ENCODE peak calls at places on chromosomes 13 and 19, in four cellular contexts. Q is sigmoid colon, B is fibroblast of pulmonary artery, S is GM12865. I is an unnamed sample.
A peak's percentile ranks its signal among the peaks of the same experiment; 100 is the strongest.

GRCh38 chr13:94968757-94969086 is 256.4 kb upstream of the SOX21 start:
- DNase-seq in Q (no peak), B (no peak), S (no peak), I (no peak)

GRCh38 chr19:16340092-16340491 is 15.5 kb downstream of the KLF2 start:
- DNase-seq in Q (no peak), B (no peak), S (no peak), I (no peak)

GRCh38 chr13:110492299-110493160 is 69.0 kb downstream of the RAB20 start:
- DNase-seq in Q (no peak), B (no peak), S (no peak), I (no peak)

GRCh38 chr13:51916962-51917361 is 55.2 kb downstream of the CCDC70 start:
- DNase-seq in Q (no peak), B (no peak), S (no peak), I (no peak)

GRCh38 chr13:74129500-74130144 is 4.6 kb downstream of the KLF12 start:
- DNase-seq in Q (no peak), B (no peak), S (peak; percentile 60), I (no peak)

GRCh38 chr13:110624766-110625756 is 9.7 kb downstream of the NAXD start:
- DNase-seq in Q (no peak), B (no peak), S (no peak), I (no peak)

GRCh38 chr19:3459322-3459881 is 20.9 kb downstream of the SMIM24 start:
- DNase-seq in Q (peak; percentile 95), B (peak; percentile 96), S (peak; percentile 43), I (no peak)

GRCh38 chr19:49850221-49850486 is 805 bp upstream of the PTOV1 start:
- DNase-seq in Q (no peak), B (no peak), S (no peak), I (no peak)

GRCh38 chr19:23474172-23474571 is 78.9 kb upstream of the ZNF91 start:
- DNase-seq in Q (no peak), B (no peak), S (no peak), I (no peak)

GRCh38 chr19:37095859-37096258 is 17.6 kb downstream of the ZNF420 start:
- DNase-seq in Q (no peak), B (peak; percentile 1), S (no peak), I (no peak)

GRCh38 chr19:6070179-6071102 is 39.9 kb downstream of the RFX2 start:
- DNase-seq in Q (no peak), B (no peak), S (peak; percentile 10), I (no peak)

GRCh38 chr13:96958286-96958891 is 35.9 kb downstream of the OXGR1 start:
- DNase-seq in Q (no peak), B (peak; percentile 59), S (peak; percentile 24), I (peak; percentile 12)

GRCh38 chr19:480016-480855 is 16.1 kb upstream of the MADCAM1 start:
- DNase-seq in Q (peak; percentile 91), B (peak; percentile 55), S (no peak), I (no peak)

GRCh38 chr13:87669379-87669978 is 1.7 kb upstream of the SLITRK5 start:
- DNase-seq in Q (no peak), B (peak; percentile 42), S (peak; percentile 30), I (peak; percentile 31)

GRCh38 chr19:46369817-46370216 is 22.9 kb downstream of the PPP5C start:
- DNase-seq in Q (no peak), B (no peak), S (no peak), I (no peak)

GRCh38 chr13:113900646-113901045 is 36.8 kb upstream of the GAS6 start:
- DNase-seq in Q (no peak), B (no peak), S (no peak), I (no peak)

GRCh38 chr13:37923236-37923635 is 53.7 kb upstream of the TRPC4 start:
- DNase-seq in Q (no peak), B (no peak), S (no peak), I (no peak)

GRCh38 chr19:39187552-39187943 is 9.2 kb upstream of the NCCRP1 start:
- DNase-seq in Q (no peak), B (no peak), S (no peak), I (no peak)
- TF ChIP-seq CTCF in Q (no peak), B (no peak), S (no peak), I (peak; percentile 7)

DNA sequence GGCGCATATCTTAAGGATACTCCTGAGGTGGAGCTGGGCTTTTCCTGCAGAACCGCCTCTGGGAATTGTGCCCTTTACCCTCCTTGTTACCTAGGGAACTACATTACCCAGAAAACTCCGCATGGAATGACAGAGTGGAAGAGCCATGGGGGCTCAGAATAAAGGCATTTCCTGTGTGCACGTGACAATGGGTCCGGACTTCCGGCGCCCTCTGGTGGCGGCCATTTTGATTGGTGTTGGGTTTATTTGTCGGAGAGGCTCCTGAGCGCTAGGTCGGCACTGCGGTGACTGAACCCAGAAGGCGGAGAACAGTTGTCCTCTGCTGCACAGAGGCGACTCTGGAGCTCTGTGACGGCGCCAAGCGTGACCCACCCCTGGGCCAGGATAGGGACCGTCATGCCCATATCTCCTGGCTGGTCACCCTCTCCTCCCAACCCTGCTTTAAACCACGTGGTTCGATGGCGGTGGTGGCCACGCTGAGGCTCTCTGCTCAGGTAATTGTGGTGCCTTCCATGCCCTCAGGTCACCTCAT is at the start of gene ZNF587B:
- DNase-seq in Q (peak; percentile 75), B (peak; percentile 89), S (no peak), I (no peak)
- TF ChIP-seq CTCF in Q (peak; percentile 28), B (peak; percentile 18), S (no peak), I (no peak)

GRCh38 chr19:41478875-41479756 is 36.2 kb downstream of the ERICH4 start:
- DNase-seq in Q (no peak), B (peak; percentile 68), S (no peak), I (no peak)
- TF ChIP-seq CTCF in Q (no peak), B (no peak), S (no peak), I (no peak)

DNA sequence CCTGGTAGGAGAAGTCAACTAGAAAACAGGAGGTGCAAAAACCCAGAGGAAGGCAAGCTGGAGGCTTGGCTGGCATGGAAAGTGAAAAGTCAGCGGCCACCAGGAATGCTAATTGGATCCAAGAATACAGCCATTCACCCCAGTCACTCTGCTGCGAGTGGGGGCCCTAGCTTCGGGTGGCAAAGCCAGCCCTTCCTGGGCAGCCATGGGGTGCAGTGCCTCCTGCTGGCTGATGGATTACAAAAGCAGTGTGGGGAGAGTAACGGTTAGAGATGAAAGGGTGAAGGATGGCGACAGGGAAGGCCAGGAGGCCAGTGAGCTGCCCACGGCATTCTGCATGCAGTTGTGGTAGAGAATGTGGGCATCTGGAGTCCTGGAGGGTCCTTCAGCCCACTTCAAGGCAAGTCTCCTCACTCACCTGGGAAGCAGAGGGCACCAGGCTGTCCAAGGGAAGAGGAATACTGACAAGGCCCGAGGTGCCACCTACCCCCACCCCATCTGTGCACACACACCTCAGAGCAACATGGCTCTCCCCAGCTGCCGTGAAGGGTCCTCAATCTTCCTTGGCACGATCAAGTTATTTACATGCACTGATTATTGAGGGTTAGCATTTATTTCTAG is 20.3 kb upstream of the EPHX3 start:
- DNase-seq in Q (no peak), B (peak; percentile 58), S (no peak), I (no peak)
- TF ChIP-seq CTCF in Q (no peak), B (peak; percentile 55), S (peak; percentile 28), I (peak; percentile 23)

GRCh38 chr19:14381689-14382474 is 638 bp downstream of the ADGRE5 start:
- DNase-seq in Q (peak; percentile 77), B (peak; percentile 61), S (peak; percentile 85), I (peak; percentile 53)
- TF ChIP-seq CTCF in Q (no peak), B (no peak), S (peak; percentile 17), I (no peak)

GRCh38 chr13:40514797-40515196 is 151.6 kb downstream of the FOXO1 start:
- DNase-seq in Q (no peak), B (no peak), S (no peak), I (no peak)
- TF ChIP-seq CTCF in Q (no peak), B (no peak), S (no peak), I (no peak)

GRCh38 chr19:56301152-56301551 is 13.5 kb downstream of the ZSCAN5A start:
- DNase-seq in Q (no peak), B (peak; percentile 28), S (no peak), I (no peak)
- TF ChIP-seq CTCF in Q (no peak), B (peak; percentile 28), S (no peak), I (no peak)

GRCh38 chr13:102800145-102801041 is 1.5 kb downstream of the BIVM start:
- DNase-seq in Q (peak; percentile 89), B (peak; percentile 76), S (peak; percentile 90), I (peak; percentile 93)
- TF ChIP-seq CTCF in Q (peak; percentile 49), B (peak; percentile 55), S (peak; percentile 83), I (peak; percentile 94)

GRCh38 chr13:25232937-25233515 is 54.3 kb downstream of the MTMR6 start:
- DNase-seq in Q (no peak), B (peak; percentile 57), S (peak; percentile 44), I (peak; percentile 38)
- TF ChIP-seq CTCF in Q (peak; percentile 16), B (peak; percentile 54), S (peak; percentile 48), I (peak; percentile 55)

I was measured in GM13977.